ENCODE peak calls at places on chromosome 19, in four cellular contexts. D is HCT116, O is GM12878, U is SK-N-SH. K is an unnamed sample.

GRCh38 chr19:34082289-34083077 is 89.8 kb upstream of the LSM14A start:
- DNase-seq in U (no peak), D (no peak), O (no peak), K (no peak)

GRCh38 chr19:29841559-29842367 is 30.0 kb downstream of the CCNE1 start:
- DNase-seq in D (peak; percentile 78), U (peak; percentile 56), O (no peak), K (no peak)

GRCh38 chr19:13633109-13633508 is 126.8 kb upstream of the CACNA1A start:
- DNase-seq in O (no peak), U (no peak), D (no peak), K (no peak)

GRCh38 chr19:29945433-29945832 is 3.4 kb downstream of the URI1 start:
- DNase-seq in U (no peak), O (no peak), D (no peak), K (no peak)

GRCh38 chr19:38304866-38305429 is 897 bp downstream of the C19orf33 start:
- DNase-seq in U (peak; percentile 58), O (no peak), D (peak; percentile 96), K (peak; percentile 97)

GRCh38 chr19:36160821-36161596 is 8.8 kb upstream of the COX7A1 start:
- DNase-seq in D (no peak), O (no peak), U (no peak), K (no peak)

GRCh38 chr19:18883530-18884304 is 12.2 kb downstream of the CERS1 start:
- DNase-seq in U (no peak), O (no peak), D (no peak), K (no peak)

GRCh38 chr19:5147971-5148793 is 179.3 kb downstream of the KDM4B start:
- DNase-seq in O (no peak), U (no peak), D (no peak), K (no peak)

GRCh38 chr19:4968462-4969291 is at the start of gene KDM4B:
- DNase-seq in O (peak; percentile 96), D (peak; percentile 98), U (peak; percentile 99), K (peak; percentile 94)

GRCh38 chr19:19597809-19598306 is 20.6 kb downstream of the PBX4 start:
- DNase-seq in D (no peak), O (peak; percentile 99), U (no peak), K (no peak)

GRCh38 chr19:33470040-33470330 is 51.6 kb downstream of the PEPD start:
- DNase-seq in D (no peak), U (no peak), O (no peak), K (no peak)

GRCh38 chr19:1524206-1524971 is 512 bp downstream of the PLK5 start:
- DNase-seq in D (no peak), U (no peak), O (no peak), K (no peak)

GRCh38 chr19:13363954-13364353 is 142.3 kb downstream of the CACNA1A start:
- DNase-seq in D (no peak), O (no peak), U (no peak), K (no peak)

GRCh38 chr19:55688422-55689218 is 13.6 kb downstream of the EPN1 start:
- DNase-seq in D (no peak), O (no peak), U (no peak), K (no peak)

GRCh38 chr19:47330466-47330869 is 1.5 kb upstream of the C5AR2 start:
- DNase-seq in U (no peak), O (no peak), D (no peak), K (no peak)

DNA sequence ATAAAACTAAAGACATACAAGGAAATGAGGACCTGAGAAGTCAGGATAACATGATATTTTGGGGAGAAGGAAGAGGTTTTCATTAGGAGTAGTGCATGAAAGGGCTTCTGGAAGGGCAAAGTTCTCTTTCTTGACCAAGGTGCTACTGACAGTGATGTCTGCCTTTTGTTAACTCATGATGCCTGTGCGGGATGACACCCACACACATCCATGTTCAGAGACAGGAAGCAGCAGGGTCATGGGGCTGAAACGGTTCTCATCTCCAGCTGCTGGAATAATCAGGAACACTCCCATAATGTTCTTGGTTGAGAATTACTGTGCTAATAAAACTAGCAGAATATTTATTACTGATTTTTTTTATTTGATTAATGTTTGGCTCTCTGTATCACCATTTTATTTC is 29.1 kb downstream of the KCNC3 start:
- DNase-seq in O (no peak), U (no peak), D (no peak), K (no peak)
- TF ChIP-seq JUND in O (no peak), U (no peak), D (no peak), K (no peak)

GRCh38 chr19:9906475-9907087 is 29.7 kb downstream of the OLFM2 start:
- DNase-seq in D (no peak), O (no peak), U (peak; percentile 31), K (no peak)
- TF ChIP-seq JUND in D (no peak), O (no peak), U (no peak), K (no peak)

GRCh38 chr19:23273594-23274412 is 23.6 kb upstream of the ZNF724 start:
- DNase-seq in U (peak; percentile 93), O (peak; percentile 81), D (peak; percentile 60), K (peak; percentile 78)

DNA sequence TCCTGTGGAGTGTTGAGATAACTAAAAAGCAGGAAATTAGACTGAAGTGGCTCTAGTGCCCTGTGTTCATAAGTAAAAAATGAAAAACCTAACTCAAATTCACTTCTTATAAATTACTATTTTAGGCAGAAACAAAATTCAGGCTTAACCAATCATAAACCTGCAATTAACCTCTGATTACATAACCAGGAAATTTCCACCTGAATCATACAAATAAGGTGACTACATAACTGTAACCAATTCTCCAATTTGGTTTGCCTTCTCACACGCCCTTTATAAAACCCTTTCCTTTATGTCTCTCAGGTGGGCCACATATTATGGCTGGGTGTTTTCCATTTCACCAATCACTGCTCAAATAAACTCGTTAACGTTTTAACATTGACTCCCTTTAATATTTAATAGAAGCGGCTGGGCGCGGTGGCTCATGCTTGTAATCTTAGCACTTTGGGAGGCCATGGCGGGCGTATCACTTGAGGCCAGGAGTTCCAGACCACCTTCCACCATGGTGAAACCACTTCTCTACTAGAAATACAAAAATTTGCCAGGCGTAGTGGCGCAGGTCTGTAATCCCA is 22.9 kb upstream of the ZNF724 start:
- DNase-seq in D (no peak), U (peak; percentile 26), O (no peak), K (no peak)
- TF ChIP-seq JUND in D (no peak), U (no peak), O (no peak), K (no peak)

DNA sequence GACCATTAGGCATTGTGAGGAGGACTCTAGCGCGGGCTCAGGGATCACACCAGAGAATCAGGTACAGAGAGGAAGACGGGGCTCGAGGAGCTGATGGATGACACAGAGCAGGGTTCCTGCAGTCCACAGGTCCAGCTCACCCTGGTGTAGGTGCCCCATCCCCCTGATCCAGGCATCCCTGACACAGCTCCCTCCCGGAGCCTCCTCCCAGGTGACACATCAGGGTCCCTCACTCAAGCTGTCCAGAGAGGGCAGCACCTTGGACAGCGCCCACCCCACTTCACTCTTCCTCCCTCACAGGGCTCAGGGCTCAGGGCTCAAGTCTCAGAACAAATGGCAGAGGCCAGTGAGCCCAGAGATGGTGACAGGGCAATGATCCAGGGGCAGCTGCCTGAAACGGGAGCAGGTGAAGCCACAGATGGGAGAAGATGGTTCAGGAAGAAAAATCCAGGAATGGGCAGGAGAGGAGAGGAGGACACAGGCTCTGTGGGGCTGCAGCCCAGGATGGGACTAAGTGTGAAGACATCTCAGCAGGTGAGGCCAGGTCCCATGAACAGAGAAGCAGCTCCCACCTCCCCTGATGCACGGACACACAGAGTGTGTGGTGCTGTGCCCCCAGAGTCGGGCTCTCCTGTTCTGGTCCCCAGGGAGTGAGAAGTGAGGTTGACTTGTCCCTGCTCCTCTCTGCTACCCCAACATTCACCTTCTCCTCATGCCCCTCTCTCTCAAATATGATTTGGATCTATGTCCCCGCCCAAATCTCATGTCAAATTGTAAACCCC is 2.8 kb upstream of the CEACAM5 start:
- DNase-seq in O (no peak), U (no peak), D (no peak), K (peak; percentile 33)
- TF ChIP-seq JUND in O (no peak), U (no peak), D (no peak), K (no peak)

DNA sequence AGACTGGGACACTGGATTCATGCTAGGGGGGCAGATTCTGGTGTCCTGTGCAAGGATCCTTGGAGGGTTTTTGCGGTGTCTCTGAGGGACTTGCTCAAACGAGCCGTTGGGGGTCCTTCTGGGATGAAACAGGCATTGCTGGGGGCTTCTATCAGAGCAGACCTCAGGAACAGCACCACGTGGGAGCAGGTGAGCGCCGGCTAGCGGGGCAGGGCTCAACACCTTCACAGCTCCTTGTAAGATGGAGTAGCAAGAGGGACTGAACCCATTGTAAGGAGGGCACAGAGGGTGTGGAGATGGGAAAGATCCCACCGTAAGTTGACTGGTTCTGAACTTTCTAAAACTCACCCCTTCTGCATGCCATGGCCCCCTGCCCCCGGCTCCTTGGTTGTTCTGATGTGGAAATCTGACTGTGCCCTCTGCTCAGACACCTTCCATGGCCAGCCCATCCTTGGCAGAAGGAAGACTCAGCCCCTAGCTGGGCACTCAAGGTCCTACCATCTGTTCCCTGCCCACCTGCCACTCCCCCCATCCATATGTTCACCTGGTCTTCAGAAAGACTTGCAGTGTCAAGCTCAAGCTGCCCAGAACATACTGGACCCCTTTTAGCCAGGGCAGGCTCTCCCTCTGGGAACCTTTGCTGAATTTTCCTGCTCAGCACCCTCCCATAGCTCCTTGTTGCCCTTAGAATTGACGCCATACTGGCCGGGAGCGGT is 1.2 kb downstream of the SLC27A1 start:
- DNase-seq in U (no peak), D (no peak), O (no peak), K (no peak)
- TF ChIP-seq JUND in U (no peak), D (no peak), O (no peak), K (no peak)

DNA sequence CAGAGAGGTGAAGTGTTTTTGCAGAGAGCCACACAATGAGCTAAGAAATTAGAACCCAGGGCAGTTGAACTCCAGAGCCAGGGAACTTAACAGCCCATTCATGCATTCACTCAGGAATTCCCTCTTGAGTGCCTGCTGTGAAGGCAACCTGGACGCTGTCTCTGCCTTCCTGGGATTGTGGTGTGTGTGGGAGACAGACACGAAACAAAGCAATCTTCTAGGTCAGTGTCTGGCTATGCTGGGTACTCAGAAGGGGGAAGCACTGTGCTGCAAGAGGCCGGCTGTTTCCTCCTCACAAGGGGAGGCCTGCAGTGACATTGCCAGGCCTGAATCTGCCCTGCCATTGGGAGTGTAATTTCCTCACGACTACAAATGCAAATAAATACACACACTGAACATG is 9.7 kb downstream of the BCKDHA start:
- DNase-seq in D (no peak), U (no peak), O (no peak), K (no peak)
- TF ChIP-seq JUND in D (no peak), U (no peak), O (no peak), K (no peak)